ENCODE peak calls at places on chromosome 11, in nine cellular contexts. K, W, V, E, C, F, P, H and Q are unnamed samples.
A peak's percentile ranks its signal among the peaks of the same experiment; 100 is the strongest.

GRCh38 chr11:73163638-73164174 is 21.6 kb upstream of the FCHSD2 start:
- DNase-seq in F (no peak), H (no peak), P (no peak), E (no peak), W (no peak), V (no peak), K (no peak), C (no peak), Q (no peak)

GRCh38 chr11:59425131-59425530 is 1.1 kb downstream of the OR5A2 start:
- DNase-seq in F (no peak), W (no peak), H (no peak), K (no peak), P (no peak), V (no peak), E (no peak), C (no peak), Q (no peak)

GRCh38 chr11:123238297-123238696 is 43.2 kb upstream of the CLMP start:
- DNase-seq in K (no peak), C (peak; percentile 95), V (no peak), H (no peak), F (no peak), P (no peak), W (no peak), E (no peak), Q (no peak)

GRCh38 chr11:45500457-45500856 is 165.0 kb downstream of the CHST1 start:
- DNase-seq in H (no peak), E (no peak), C (no peak), W (no peak), F (no peak), P (no peak), V (no peak), K (no peak), Q (no peak)

GRCh38 chr11:13942908-13943505 is 19.5 kb upstream of the SPON1 start:
- DNase-seq in H (no peak), P (no peak), C (no peak), V (no peak), W (peak; percentile 32), F (no peak), K (no peak), E (no peak), Q (no peak)

GRCh38 chr11:33172996-33173395 is 11.7 kb upstream of the CSTF3 start:
- DNase-seq in E (no peak), K (peak; percentile 17), V (no peak), F (no peak), P (no peak), W (no peak), C (no peak), H (no peak), Q (no peak)

GRCh38 chr11:80096736-80097135 is 655.9 kb upstream of the TENM4 start:
- DNase-seq in P (no peak), F (peak; percentile 26), V (no peak), W (no peak), E (no peak), C (peak; percentile 72), K (no peak), H (no peak), Q (no peak)

GRCh38 chr11:13692172-13692571 is 23.7 kb downstream of the FAR1 start:
- DNase-seq in C (no peak), H (no peak), W (no peak), F (no peak), K (no peak), P (no peak), V (no peak), E (no peak), Q (no peak)

GRCh38 chr11:111592491-111592890 is 9.8 kb upstream of the SIK2 start:
- DNase-seq in E (no peak), H (no peak), F (no peak), P (no peak), C (no peak), K (no peak), W (no peak), V (no peak), Q (no peak)